ENCODE peak calls at places on chromosomes 11 and 22, in five cellular contexts. V is uterus, T is A549, W is right lobe of liver, P is lower leg skin. L is an unnamed sample.
A peak's percentile ranks its signal among the peaks of the same experiment; 100 is the strongest.

GRCh38 chr11:72798361-72798760 is 4.5 kb upstream of the STARD10 start:
- DNase-seq in W (no peak), T (no peak), P (no peak), V (no peak), L (no peak)

GRCh38 chr11:76765863-76766350 is 17.2 kb upstream of the TSKU start:
- DNase-seq in T (no peak), P (no peak), W (no peak), V (no peak), L (no peak)

GRCh38 chr11:58577441-58578135 is 1.3 kb upstream of the ZFP91 start:
- DNase-seq in T (no peak), P (peak; percentile 93), W (peak; percentile 59), V (no peak), L (peak; percentile 82)

GRCh38 chr11:16278986-16279385 is 77.4 kb downstream of the SOX6 start:
- DNase-seq in T (no peak), V (no peak), P (no peak), W (no peak), L (no peak)

GRCh38 chr11:34243620-34244493 is 114.0 kb downstream of the ABTB2 start:
- DNase-seq in V (no peak), T (peak; percentile 94), P (no peak), W (peak; percentile 60), L (no peak)

GRCh38 chr22:43990044-43990443 is 34.1 kb upstream of the PARVB start:
- DNase-seq in V (no peak), T (no peak), W (no peak), P (no peak), L (no peak)

GRCh38 chr22:21051145-21051835 is 5.5 kb downstream of the LRRC74B start:
- DNase-seq in T (no peak), V (no peak), W (no peak), P (no peak), L (no peak)

GRCh38 chr22:49257551-49257951 is 570.1 kb downstream of the BRD1 start:
- DNase-seq in W (no peak), V (no peak), P (peak; percentile 63), T (no peak), L (peak; percentile 65)

DNA sequence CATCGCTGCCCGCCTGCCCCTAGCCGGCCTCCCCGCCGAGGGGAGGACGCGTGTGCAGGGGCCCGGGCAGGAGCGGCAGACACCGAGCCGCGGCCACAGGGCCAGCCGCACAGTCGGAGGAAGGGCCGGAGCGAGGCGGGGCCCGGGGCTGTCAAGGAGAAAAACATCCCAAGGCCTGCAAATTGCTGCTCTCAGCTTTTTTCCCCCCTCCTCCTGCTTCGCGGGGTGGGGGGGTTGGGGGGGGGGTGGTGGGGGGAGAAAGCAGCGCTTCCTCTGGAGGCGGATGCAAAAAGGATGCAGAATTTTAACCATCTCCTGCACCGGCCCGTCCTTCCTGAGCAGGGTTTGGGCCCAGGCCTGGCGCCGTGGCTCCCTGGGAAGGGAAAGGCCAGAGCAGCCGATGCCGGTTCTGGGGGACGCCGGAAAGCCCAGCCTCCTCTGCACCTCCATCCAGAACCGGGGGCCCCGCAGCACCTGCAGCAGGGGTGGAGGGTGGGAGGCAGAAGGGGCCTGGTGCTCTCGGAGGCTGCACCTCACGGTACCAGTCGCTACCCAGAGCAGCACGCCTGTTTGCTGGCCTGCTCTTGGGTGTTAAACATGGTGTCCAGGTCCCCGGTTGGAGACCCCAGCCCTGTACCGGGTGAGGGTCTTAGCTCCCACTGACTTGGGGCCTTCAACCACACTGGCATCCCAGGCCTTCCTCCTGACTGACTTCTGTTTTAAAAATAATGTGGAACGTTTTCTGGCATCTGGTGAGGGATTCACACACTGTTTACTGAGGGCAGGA is 77.3 kb upstream of the WNT7B start:
- DNase-seq in V (peak; percentile 88), W (peak; percentile 72), T (no peak), P (peak; percentile 94), L (peak; percentile 85)
- TF ChIP-seq POLR2A in V (peak; percentile 72), W (peak; percentile 15), T (no peak), P (no peak), L (no peak)

DNA sequence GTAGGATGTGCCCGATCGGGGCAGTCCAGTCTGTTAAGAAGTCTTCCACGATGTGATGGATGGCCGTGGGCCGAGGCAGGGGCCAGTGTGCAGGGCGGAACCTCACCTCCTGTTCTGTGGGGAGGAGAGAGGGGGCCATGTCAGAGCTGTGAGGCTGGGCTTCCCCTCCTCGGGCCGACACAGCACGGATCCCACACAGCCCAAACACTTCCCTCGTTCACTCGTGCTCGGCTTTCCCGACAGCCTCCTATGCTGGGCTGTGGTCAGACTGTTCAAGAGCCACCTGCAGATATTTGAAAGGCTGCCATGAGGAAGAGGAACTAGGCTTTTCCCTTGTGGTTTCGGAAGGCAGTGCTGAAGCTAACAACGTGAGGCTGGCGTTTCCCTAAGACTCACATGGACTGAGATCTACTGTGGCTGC is 12.3 kb upstream of the TXN2 start:
- DNase-seq in T (no peak), W (no peak), V (no peak), P (no peak), L (no peak)
- H3K4me3 ChIP-seq in T (no peak overlapping the region), W (no peak overlapping the region), V (no peak overlapping the region), P (no peak overlapping the region), L (no peak overlapping the region)

DNA sequence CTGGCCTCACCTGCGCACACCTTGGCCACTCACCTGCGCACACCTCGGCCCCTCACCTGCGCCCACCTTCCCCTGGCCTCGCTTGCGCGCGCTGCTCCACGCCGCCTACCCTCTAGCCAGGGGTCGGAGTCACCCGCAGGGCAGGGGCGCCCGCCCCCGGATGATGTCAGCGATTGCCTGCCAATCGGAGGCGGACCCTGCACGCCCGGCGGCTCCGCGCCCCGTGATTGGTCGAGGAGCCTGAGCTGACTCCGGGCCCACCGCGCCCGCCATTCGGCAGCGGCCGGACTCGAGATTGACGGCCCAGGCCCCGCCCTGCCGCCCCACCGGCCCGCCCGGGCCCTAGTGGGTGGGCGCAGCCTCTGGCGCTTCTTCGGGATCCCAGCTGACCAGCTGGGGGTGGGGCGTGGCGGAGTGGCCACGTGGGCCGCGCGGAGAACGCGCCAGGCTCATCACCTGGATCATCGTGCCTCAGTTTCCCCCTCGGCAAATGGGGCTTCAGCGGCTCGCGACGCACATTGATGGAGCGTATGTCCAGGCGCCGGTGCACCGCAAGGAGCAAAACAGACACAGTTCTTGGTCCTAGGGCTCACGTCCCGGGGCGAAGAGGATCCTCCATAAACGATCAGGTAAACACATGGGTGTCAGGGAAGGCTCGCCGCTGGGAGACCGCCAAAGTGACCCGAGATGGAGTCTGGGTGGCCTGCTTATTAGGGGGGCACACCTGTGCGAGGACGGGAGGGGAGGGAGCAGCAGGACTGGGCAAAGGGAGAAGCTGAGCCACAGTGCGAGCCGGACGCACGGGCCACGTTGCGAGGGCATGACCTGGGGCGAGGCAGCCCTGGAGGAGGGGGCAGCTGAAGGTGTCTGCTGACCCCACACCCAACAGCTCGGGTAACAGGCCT is at the start of gene DHCR7:
- DNase-seq in W (peak; percentile 98), P (peak; percentile 98), V (peak; percentile 94), T (peak; percentile 94), L (peak; percentile 96)
- TF ChIP-seq POLR2A in W (peak; percentile 77), P (no peak), V (peak; percentile 69), T (peak; percentile 78), L (no peak)

GRCh38 chr11:114304969-114305368 is 8.8 kb downstream of the NNMT start:
- DNase-seq in W (no peak), V (no peak), P (no peak), T (no peak), L (no peak)
- H3K4me3 ChIP-seq in W (no peak overlapping the region), V (no peak overlapping the region), P (no peak overlapping the region), T (no peak overlapping the region), L (no peak overlapping the region)

GRCh38 chr11:11841605-11842425 is at the start of gene USP47:
- DNase-seq in V (peak; percentile 87), W (peak; percentile 92), P (peak; percentile 98), T (peak; percentile 90), L (peak; percentile 95)
- TF ChIP-seq POLR2A in V (peak; percentile 85), W (peak; percentile 95), P (no peak), T (peak; percentile 97), L (peak; percentile 62)

DNA sequence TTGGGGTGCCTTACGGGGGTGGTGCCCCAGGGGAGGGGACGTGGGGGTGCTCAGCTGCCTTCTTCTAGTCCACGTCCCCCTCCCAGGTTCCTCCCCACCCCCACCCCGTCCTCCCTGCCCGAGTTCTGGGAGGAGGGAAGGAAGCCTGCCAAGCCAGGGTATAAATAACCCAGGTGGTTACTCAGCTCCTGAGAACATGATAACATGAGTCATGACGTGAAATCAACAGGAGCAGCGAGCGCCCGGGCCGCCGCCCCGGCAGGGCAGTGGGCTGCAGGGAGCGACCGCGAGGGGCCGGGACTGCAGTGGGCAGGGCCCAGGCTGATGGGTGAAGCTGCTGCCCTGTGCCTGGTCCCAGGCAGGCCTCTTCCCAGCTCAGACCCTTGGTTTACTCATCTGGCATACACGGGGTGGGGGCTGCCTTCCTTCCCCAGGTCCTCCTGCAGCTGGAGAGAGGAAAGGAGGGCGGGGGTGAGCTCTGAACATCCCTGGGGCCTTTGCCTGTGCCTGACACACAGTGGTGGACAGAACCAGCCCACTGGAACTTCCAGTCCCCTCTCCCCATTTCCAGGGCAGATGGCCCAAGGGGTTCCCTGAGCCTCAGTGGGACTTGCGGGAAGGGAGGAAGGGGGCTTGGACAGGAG is 8.8 kb upstream of the PDGFB start:
- DNase-seq in V (peak; percentile 93), P (no peak), W (no peak), T (peak; percentile 81), L (no peak)
- H3K4me3 ChIP-seq in V (no peak overlapping the region), P (no peak overlapping the region), W (no peak overlapping the region), T (peak overlapping the region; percentile 31), L (no peak overlapping the region)

GRCh38 chr11:117328414-117329010 is 858 bp downstream of the CEP164 start:
- DNase-seq in W (no peak), P (no peak), T (no peak), V (peak; percentile 54), L (no peak)

GRCh38 chr11:117332843-117333242 is 5.2 kb downstream of the CEP164 start:
- DNase-seq in T (no peak), V (no peak), W (no peak), P (no peak), L (no peak)

DNA sequence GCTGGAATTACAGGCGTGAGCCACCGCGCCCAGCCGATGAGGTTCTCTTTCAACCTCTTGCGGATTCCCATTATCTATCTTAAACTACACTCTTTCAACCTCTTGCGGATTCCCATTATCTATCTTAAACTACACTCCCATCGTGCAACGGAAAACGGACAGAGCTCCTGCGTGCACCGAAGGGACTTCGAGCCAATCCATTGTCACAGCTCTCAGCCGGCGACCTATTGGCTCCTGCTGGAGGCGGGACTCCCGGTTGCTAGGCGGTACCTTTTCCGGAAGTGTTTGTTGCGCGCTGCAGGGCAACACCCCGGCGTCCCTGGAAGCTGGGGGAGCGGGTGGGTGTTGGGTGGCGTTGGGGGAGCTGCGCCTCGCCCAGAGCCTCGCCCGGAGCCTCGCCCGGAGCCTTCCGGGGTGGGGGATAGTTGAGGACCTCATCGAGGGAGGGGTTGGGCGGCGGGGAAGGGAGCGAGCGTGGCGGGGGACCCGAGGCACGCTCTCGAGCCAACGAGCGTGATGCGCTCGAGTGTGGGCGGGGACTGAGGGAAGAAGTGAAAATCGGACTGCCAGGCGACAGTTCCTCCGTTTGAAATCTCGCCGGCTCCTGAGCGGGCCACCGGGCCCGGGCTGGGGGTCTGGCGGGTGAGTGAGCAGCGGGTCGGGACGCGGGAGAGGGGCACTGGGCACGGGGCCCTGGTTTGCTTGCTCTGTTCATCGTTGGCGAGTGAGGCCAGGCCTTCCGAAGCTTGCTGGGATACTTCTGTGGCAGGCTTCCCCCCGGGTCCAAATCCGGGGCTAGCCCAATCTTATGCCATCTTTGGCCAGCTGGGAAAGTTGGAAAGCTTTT is at the start of gene CEP164:
- DNase-seq in P (peak; percentile 99), T (peak; percentile 94), W (peak; percentile 97), V (peak; percentile 97), L (peak; percentile 98)
- TF ChIP-seq POLR2A in P (no peak), T (peak; percentile 45), W (peak; percentile 45), V (peak; percentile 61), L (peak; percentile 23)

L was measured in suprapubic skin.